ENCODE peak calls at places on chromosomes 11 and 22, in ten cellular contexts. F, W, P, D, L, Z, J, M, I and S are unnamed samples.

GRCh38 chr11:115488945-115489344 is 15.3 kb downstream of the CADM1 start:
- DNase-seq in F (no peak), W (peak; percentile 99), P (no peak), D (no peak), L (no peak), Z (no peak), J (no peak), M (no peak), I (peak; percentile 37), S (no peak)

GRCh38 chr22:45548991-45549736 is 46.5 kb downstream of the FBLN1 start:
- DNase-seq in F (peak; percentile 88), W (peak; percentile 90), P (peak; percentile 72), D (no peak), L (peak; percentile 58), Z (no peak), J (no peak), M (peak; percentile 40), I (peak; percentile 91), S (no peak)

GRCh38 chr11:12827929-12828812 is 153.9 kb downstream of the TEAD1 start:
- DNase-seq in F (no peak), W (peak; percentile 78), P (peak; percentile 69), D (no peak), L (no peak), Z (no peak), J (peak; percentile 78), M (no peak), I (peak; percentile 74), S (no peak)

GRCh38 chr11:18012314-18012905 is 437 bp downstream of the SERGEF start:
- DNase-seq in F (no peak), W (peak; percentile 16), P (peak; percentile 30), D (peak; percentile 50), L (no peak), Z (peak; percentile 41), J (peak; percentile 49), M (peak; percentile 29), I (no peak), S (no peak)

GRCh38 chr11:44275241-44275640 is 34.7 kb downstream of the ALX4 start:
- DNase-seq in F (no peak), W (no peak), P (no peak), D (no peak), L (no peak), Z (no peak), J (no peak), M (no peak), I (no peak), S (no peak)

GRCh38 chr11:57399221-57399620 is 8.8 kb upstream of the PRG2 start:
- DNase-seq in F (no peak), W (no peak), P (peak; percentile 88), D (no peak), L (no peak), Z (no peak), J (no peak), M (no peak), I (peak; percentile 30), S (no peak)

GRCh38 chr11:16179668-16180067 is 176.7 kb downstream of the SOX6 start:
- DNase-seq in F (no peak), W (no peak), P (no peak), D (no peak), L (no peak), Z (no peak), J (no peak), M (no peak), I (no peak), S (no peak)

GRCh38 chr11:119427279-119427678 is 4.3 kb upstream of the THY1 start:
- DNase-seq in F (no peak), W (no peak), P (no peak), D (no peak), L (no peak), Z (no peak), J (no peak), M (peak; percentile 57), I (peak; percentile 55), S (no peak)

DNA sequence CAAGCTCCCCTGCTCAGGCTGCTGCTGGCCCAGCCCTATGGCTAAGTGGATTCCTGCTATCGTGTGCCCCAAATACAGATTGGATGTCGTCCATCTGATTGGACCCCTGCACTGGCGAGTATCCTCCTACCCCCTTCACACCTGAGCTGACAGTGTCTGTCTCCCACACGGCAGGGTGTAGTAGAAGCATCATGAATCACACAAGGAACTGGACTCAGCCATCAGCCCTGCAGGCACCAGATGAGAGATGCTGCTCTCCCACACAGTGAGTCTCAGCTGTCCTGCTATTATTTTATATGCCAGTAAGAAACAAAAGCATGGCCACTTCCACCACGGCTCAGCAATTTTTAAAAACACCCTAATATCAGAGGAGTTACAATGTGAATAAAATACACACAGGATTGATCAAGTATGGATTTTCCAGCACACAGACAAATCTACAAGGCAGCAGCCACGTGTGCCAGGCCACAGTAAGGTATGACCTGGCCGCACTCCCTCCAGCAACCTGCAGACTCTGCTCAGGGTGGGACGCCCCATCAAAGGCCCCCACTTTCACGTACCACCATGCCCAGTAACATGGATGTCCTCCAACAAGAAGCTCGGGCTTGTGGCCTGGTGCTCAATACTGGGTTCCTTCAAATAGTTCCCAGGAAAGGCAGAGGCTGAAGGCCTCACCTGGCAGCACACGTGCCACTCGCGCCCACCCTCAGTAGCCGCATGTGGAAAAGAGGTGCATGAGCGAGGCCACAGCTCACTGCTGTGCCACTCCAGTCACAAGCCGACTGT is 16.4 kb upstream of the SLC25A1 start:
- DNase-seq in F (peak; percentile 40), W (no peak), P (no peak), D (no peak), L (no peak), Z (no peak), J (no peak), M (no peak), I (no peak), S (no peak)
- H3K4me3 ChIP-seq in F (no peak overlapping the region), W (no peak overlapping the region), P (no peak overlapping the region), D (no peak overlapping the region), L (no peak overlapping the region), Z (no peak overlapping the region), J (no peak overlapping the region), M (no peak overlapping the region), I (no peak overlapping the region), S (no peak overlapping the region)

GRCh38 chr11:77525455-77526091 is 51.7 kb upstream of the PAK1 start:
- DNase-seq in F (no peak), W (no peak), P (no peak), D (no peak), L (no peak), Z (no peak), J (no peak), M (no peak), I (no peak), S (no peak)

GRCh38 chr11:77523712-77524111 is 49.8 kb upstream of the PAK1 start:
- DNase-seq in F (no peak), W (no peak), P (no peak), D (no peak), L (no peak), Z (no peak), J (peak; percentile 48), M (no peak), I (no peak), S (no peak)

GRCh38 chr11:77519847-77520246 is 46.0 kb upstream of the PAK1 start:
- DNase-seq in F (no peak), W (no peak), P (no peak), D (no peak), L (no peak), Z (no peak), J (no peak), M (peak; percentile 36), I (no peak), S (no peak)

GRCh38 chr11:77522215-77522614 is 48.3 kb upstream of the PAK1 start:
- DNase-seq in F (no peak), W (peak; percentile 94), P (peak; percentile 36), D (no peak), L (no peak), Z (no peak), J (no peak), M (no peak), I (peak; percentile 66), S (peak; percentile 31)

GRCh38 chr11:77524539-77524938 is 50.6 kb upstream of the PAK1 start:
- DNase-seq in F (no peak), W (no peak), P (no peak), D (no peak), L (no peak), Z (no peak), J (no peak), M (no peak), I (no peak), S (no peak)
- H3K27ac ChIP-seq in F (no peak overlapping the region), W (no peak overlapping the region), P (no peak overlapping the region), D (no peak overlapping the region), L (no peak overlapping the region), Z (no peak overlapping the region), J (no peak overlapping the region), M (no peak overlapping the region), I (no peak overlapping the region), S (no peak overlapping the region)

GRCh38 chr11:71223671-71224660 is 28.4 kb downstream of the SHANK2 start:
- DNase-seq in F (peak; percentile 34), W (no peak), P (no peak), D (peak; percentile 20), L (no peak), Z (no peak), J (peak; percentile 36), M (no peak), I (no peak), S (no peak)
- H3K4me1 ChIP-seq in F (no peaks in the 10 kb centered on the region), W (no peaks in the 10 kb centered on the region), P (no peaks in the 10 kb centered on the region), D (no peaks in the 10 kb centered on the region), L (no peaks in the 10 kb centered on the region), Z (no peaks in the 10 kb centered on the region), J (no peaks in the 10 kb centered on the region), M (no peaks in the 10 kb centered on the region), I (no peaks in the 10 kb centered on the region), S (peaks cover 3% of the 10 kb centered on the region)

GRCh38 chr11:62555464-62556092 is 9.0 kb upstream of the AHNAK start:
- DNase-seq in F (no peak), W (peak; percentile 33), P (peak; percentile 50), D (peak; percentile 77), L (no peak), Z (peak; percentile 84), J (no peak), M (no peak), I (no peak), S (no peak)

GRCh38 chr11:62552931-62553838 is 6.6 kb upstream of the AHNAK start:
- DNase-seq in F (peak; percentile 94), W (peak; percentile 96), P (peak; percentile 98), D (peak; percentile 92), L (peak; percentile 92), Z (peak; percentile 56), J (peak; percentile 84), M (peak; percentile 60), I (peak; percentile 97), S (no peak)

GRCh38 chr11:62552465-62552782 is 5.8 kb upstream of the AHNAK start:
- DNase-seq in F (no peak), W (no peak), P (peak; percentile 77), D (no peak), L (no peak), Z (no peak), J (no peak), M (no peak), I (peak; percentile 57), S (no peak)

GRCh38 chr11:62554377-62554776 is 7.8 kb upstream of the AHNAK start:
- DNase-seq in F (no peak), W (no peak), P (no peak), D (no peak), L (no peak), Z (no peak), J (no peak), M (no peak), I (no peak), S (no peak)

DNA sequence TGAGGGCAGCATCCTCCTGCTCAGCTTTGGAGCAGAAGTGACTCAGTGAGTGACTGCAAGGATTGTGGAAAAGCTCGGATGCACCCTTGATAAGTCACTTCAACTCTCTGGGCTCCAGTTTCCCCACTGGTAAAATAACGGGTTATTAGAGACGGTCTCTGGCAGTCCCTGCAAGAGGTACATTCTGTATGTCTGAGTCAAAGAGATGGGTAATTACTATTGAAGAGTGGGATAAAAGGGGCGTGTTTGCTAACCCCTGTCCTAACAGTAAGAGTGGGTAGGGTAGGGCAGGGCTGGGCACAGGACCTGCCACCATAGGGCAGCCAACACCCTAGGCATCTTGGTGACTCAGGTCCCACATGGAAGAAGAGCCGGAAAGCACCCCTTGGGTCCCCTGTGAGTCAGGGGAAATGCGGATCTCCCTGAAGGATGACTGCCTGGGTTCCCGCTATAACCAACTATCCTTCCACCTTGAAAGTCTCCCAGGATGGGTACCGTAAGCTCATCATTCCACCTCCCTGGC is 7.3 kb upstream of the AHNAK start:
- DNase-seq in F (no peak), W (peak; percentile 90), P (peak; percentile 96), D (no peak), L (no peak), Z (no peak), J (no peak), M (no peak), I (peak; percentile 93), S (no peak)
- H3K4me3 ChIP-seq in F (no peak overlapping the region), W (peak overlapping the region; percentile 34), P (peak overlapping the region; percentile 60), D (peak overlapping the region; percentile 29), L (peak overlapping the region; percentile 31), Z (no peak overlapping the region), J (no peak overlapping the region), M (no peak overlapping the region), I (peak overlapping the region; percentile 31), S (no peak overlapping the region)